ENCODE peak calls at places on chromosomes 13 and 19, in five cellular contexts. M is PC-9, D is IMR-90, L is heart right ventricle, T is PC-3. Q is an unnamed sample.

GRCh38 chr19:15587663-15588062 is 27.4 kb upstream of the CYP4F8 start:
- DNase-seq in M (no peak), D (no peak), L (no peak), T (no peak), Q (no peak)

GRCh38 chr19:50178320-50178719 is 15.2 kb upstream of the IZUMO2 start:
- DNase-seq in T (peak; percentile 41), L (no peak), M (peak; percentile 37), D (no peak), Q (no peak)

GRCh38 chr19:16367269-16367683 is 42.6 kb downstream of the KLF2 start:
- DNase-seq in M (no peak), L (no peak), T (no peak), D (no peak), Q (no peak)

GRCh38 chr19:2171349-2172145 is 7.8 kb downstream of the DOT1L start:
- DNase-seq in D (peak; percentile 36), T (no peak), L (peak; percentile 68), M (no peak), Q (no peak)

GRCh38 chr13:67175836-67176235 is 54.3 kb downstream of the PCDH9 start:
- DNase-seq in D (no peak), T (no peak), L (no peak), M (no peak), Q (no peak)

GRCh38 chr13:109951491-109951890 is 165.1 kb upstream of the IRS2 start:
- DNase-seq in M (no peak), L (no peak), T (no peak), D (no peak), Q (no peak)

GRCh38 chr13:22061806-22062391 is 391.0 kb downstream of the FGF9 start:
- DNase-seq in D (no peak), L (no peak), T (no peak), M (no peak), Q (no peak)

GRCh38 chr19:7902796-7903243 is 857 bp upstream of the MAP2K7 start:
- DNase-seq in M (no peak), T (peak; percentile 35), L (no peak), D (no peak), Q (no peak)

GRCh38 chr13:49681837-49682236 is 9.4 kb downstream of the EBPL start:
- DNase-seq in T (peak; percentile 64), L (no peak), D (peak; percentile 55), M (no peak), Q (no peak)

GRCh38 chr13:95530178-95530577 is 22.3 kb upstream of the CLDN10 start:
- DNase-seq in D (peak; percentile 5), L (no peak), M (peak; percentile 85), T (peak; percentile 90), Q (peak; percentile 36)

GRCh38 chr13:37747071-37747612 is 122.4 kb downstream of the TRPC4 start:
- DNase-seq in D (peak; percentile 87), L (no peak), T (peak; percentile 86), M (peak; percentile 83), Q (no peak)

GRCh38 chr19:33219261-33219812 is 6.3 kb downstream of the SLC7A10 start:
- DNase-seq in L (no peak), T (no peak), M (no peak), D (peak; percentile 39), Q (no peak)

GRCh38 chr19:867301-867793 is 7.9 kb downstream of the CFD start:
- DNase-seq in T (no peak), M (no peak), L (no peak), D (no peak), Q (no peak)

GRCh38 chr13:70960841-70961443 is 852.7 kb upstream of the KLHL1 start:
- DNase-seq in L (no peak), M (no peak), T (peak; percentile 51), D (peak; percentile 13), Q (no peak)

GRCh38 chr19:42253245-42254082 is 1.5 kb downstream of the ERF start:
- DNase-seq in M (peak; percentile 38), L (peak; percentile 68), T (peak; percentile 15), D (peak; percentile 26), Q (peak; percentile 86)

GRCh38 chr19:37983153-37983552 is 76.1 kb downstream of the SIPA1L3 start:
- DNase-seq in M (no peak), L (no peak), T (no peak), D (peak; percentile 52), Q (peak; percentile 21)

GRCh38 chr19:9309974-9310446 is 372 bp upstream of the ZNF699 start:
- DNase-seq in M (no peak), T (peak; percentile 97), D (peak; percentile 84), L (peak; percentile 90), Q (peak; percentile 95)

GRCh38 chr13:50910483-50910805 is 853 bp downstream of the RNASEH2B start:
- DNase-seq in T (peak; percentile 25), L (no peak), M (no peak), D (peak; percentile 42), Q (peak; percentile 31)

GRCh38 chr19:50003810-50004419 is 21.3 kb downstream of the VRK3 start:
- DNase-seq in D (peak; percentile 97), M (peak; percentile 93), L (no peak), T (peak; percentile 98), Q (peak; percentile 87)

GRCh38 chr13:48532473-48533206 is at the start of gene RCBTB2:
- DNase-seq in M (peak; percentile 79), L (peak; percentile 100), T (peak; percentile 95), D (peak; percentile 96), Q (peak; percentile 98)

GRCh38 chr19:47836038-47836437 is 14.3 kb downstream of the CRX start:
- DNase-seq in T (no peak), M (no peak), D (no peak), L (no peak), Q (no peak)

GRCh38 chr13:110705356-110705825 is 525 bp downstream of the CARS2 start:
- DNase-seq in M (no peak), D (no peak), T (no peak), L (no peak), Q (no peak)

GRCh38 chr13:77047649-77048343 is 20.8 kb upstream of the FBXL3 start:
- DNase-seq in M (no peak), T (no peak), D (no peak), L (no peak), Q (no peak)

GRCh38 chr13:20303636-20304035 is 71.5 kb upstream of the GJB6 start:
- DNase-seq in D (no peak), T (peak; percentile 15), M (no peak), L (no peak), Q (no peak)

GRCh38 chr19:29245221-29245620 is 32.3 kb upstream of the UQCRFS1 start:
- DNase-seq in L (no peak), T (no peak), M (no peak), D (no peak), Q (no peak)

GRCh38 chr19:2977686-2978466 is 512 bp downstream of the TLE6 start:
- DNase-seq in L (no peak), M (no peak), T (no peak), D (no peak), Q (no peak)

GRCh38 chr19:49857834-49858590 is 7.1 kb downstream of the PTOV1 start:
- DNase-seq in L (no peak), T (no peak), D (no peak), M (no peak), Q (no peak)

DNA sequence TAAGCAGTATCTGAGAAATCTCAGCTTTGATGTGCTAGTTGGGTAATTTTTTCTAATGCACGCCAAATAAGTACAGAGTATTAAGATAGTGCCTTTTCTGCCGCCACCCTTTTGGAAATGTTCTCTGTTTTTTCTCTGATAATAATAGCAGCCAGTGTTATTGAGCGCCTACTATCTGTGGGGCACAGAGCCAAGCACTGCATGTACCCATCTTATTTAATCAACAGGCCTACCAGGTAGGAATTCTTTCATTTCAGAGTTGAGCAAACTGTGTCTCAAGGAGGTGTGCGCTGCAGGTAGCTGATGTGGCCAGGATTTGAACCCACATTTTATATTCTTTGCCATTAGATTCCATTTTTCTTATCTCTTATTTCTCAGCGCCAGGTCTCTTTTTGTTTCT is 1.4 kb downstream of the EPN1 start:
- DNase-seq in T (peak; percentile 53), L (no peak), D (peak; percentile 13), M (no peak), Q (no peak)
- TF ChIP-seq CTCF in T (peak; percentile 58), L (peak; percentile 23), D (peak; percentile 19), M (no peak), Q (no peak)

GRCh38 chr19:56543776-56544175 is 5.0 kb downstream of the ZFP28 start:
- DNase-seq in T (no peak), D (no peak), L (no peak), M (no peak), Q (no peak)

GRCh38 chr19:56538254-56538760 is 441 bp upstream of the ZFP28 start:
- DNase-seq in L (peak; percentile 94), M (peak; percentile 81), T (peak; percentile 31), D (peak; percentile 85), Q (peak; percentile 95)

GRCh38 chr19:56537442-56537841 is 1.3 kb upstream of the ZFP28 start:
- DNase-seq in D (no peak), L (no peak), M (no peak), T (no peak), Q (no peak)

GRCh38 chr19:56538761-56539263 is at the start of gene ZFP28:
- DNase-seq in M (peak; percentile 46), D (no peak), T (no peak), L (peak; percentile 89), Q (peak; percentile 89)
- H3K27me3 ChIP-seq in M (no peaks in the 10 kb centered on the region), D (no peaks in the 10 kb centered on the region), T (no peaks in the 10 kb centered on the region), L (no peaks in the 10 kb centered on the region), Q (no peaks in the 10 kb centered on the region)

DNA sequence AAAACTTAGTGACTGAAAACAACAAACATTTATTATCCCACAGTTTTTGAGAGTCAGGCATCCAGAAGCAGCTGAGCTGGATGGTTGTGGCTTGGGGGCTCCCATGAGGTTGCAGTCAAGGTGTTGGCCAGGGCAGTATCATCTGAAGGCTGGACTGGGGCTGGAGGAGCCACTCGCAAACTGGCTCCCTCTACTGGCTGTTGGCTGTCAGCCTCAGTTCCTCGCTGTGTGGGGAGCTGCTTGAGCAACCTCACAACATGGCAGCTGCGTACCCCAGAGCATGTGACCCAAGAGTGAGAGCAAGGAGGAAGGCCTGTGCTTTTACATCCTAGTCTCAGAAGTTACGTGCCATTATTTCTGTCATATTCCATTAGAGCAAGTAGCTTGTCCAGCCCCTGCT is 9.7 kb downstream of the YJU2 start:
- DNase-seq in D (no peak), M (no peak), T (no peak), L (no peak), Q (no peak)
- TF ChIP-seq CTCF in D (no peak), M (no peak), T (peak; percentile 41), L (no peak), Q (no peak)

DNA sequence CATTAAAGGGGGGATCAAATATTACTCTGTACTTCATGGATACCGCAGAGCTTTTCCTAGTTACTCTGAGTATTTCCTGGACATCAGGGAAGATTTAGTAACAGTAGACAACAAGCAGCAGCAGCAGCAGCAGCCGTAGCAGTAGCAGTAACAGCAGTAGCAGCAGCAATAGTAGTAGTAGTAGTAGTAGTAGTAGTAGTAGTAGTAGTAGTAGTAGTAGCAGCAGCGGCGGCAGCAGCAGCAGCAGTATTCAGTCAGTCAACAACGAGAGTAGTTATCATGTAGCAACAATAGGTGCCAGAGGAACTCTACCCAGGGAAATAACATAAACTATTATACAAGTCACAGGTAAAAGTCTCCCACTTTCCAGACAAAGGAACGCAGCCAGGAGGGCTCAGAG is 1.1 kb upstream of the DOCK9 start:
- DNase-seq in L (no peak), D (no peak), T (no peak), M (no peak), Q (no peak)
- H3K27me3 ChIP-seq in L (no peaks in the 10 kb centered on the region), D (no peaks in the 10 kb centered on the region), T (no peaks in the 10 kb centered on the region), M (no peaks in the 10 kb centered on the region), Q (no peaks in the 10 kb centered on the region)

GRCh38 chr19:54430306-54431254 is 15.3 kb downstream of the TTYH1 start:
- DNase-seq in L (peak; percentile 72), T (peak; percentile 74), D (no peak), M (peak; percentile 85), Q (no peak)
- TF ChIP-seq CTCF in L (peak; percentile 49), T (peak; percentile 53), D (no peak), M (peak; percentile 64), Q (no peak)

GRCh38 chr19:6105444-6105843 is 4.9 kb downstream of the RFX2 start:
- DNase-seq in D (no peak), T (no peak), L (no peak), M (no peak), Q (no peak)
- H3K27me3 ChIP-seq in D (no peaks in the 10 kb centered on the region), T (no peaks in the 10 kb centered on the region), L (no peaks in the 10 kb centered on the region), M (no peaks in the 10 kb centered on the region), Q (no peaks in the 10 kb centered on the region)